ENCODE peak calls at places on chromosomes 1 and 21, in nine cellular contexts. T is Ammon's horn, A is GM23338, O is nephron progenitor cell, E is GM04504, Y is smooth muscle cell of the brain vasculature, V is left ventricle myocardium superior, S is T-helper 17 cell, N is GM12878. W is an unnamed sample.

GRCh38 chr21:36762636-36763035 is 63.7 kb downstream of the SIM2 start:
- DNase-seq in V (no peak), T (no peak), E (no peak), S (no peak), N (no peak), Y (no peak), O (no peak), A (no peak), W (no peak)

GRCh38 chr1:76799700-76800099 is 67.6 kb upstream of the ST6GALNAC5 start:
- DNase-seq in N (no peak), T (no peak), V (no peak), E (no peak), S (no peak), A (no peak), Y (no peak), O (no peak), W (no peak)

GRCh38 chr1:212759683-212760082 is 31.9 kb downstream of the NSL1 start:
- DNase-seq in V (no peak), S (no peak), N (no peak), A (no peak), O (no peak), Y (no peak), E (no peak), T (no peak), W (no peak)

GRCh38 chr1:116207126-116207735 is 96.0 kb downstream of the MAB21L3 start:
- DNase-seq in Y (no peak), T (no peak), N (no peak), O (no peak), E (no peak), A (no peak), S (no peak), V (no peak), W (no peak)

GRCh38 chr1:162110910-162111309 is 41.4 kb downstream of the NOS1AP start:
- DNase-seq in V (no peak), N (no peak), O (no peak), T (no peak), Y (no peak), S (no peak), E (no peak), A (no peak), W (no peak)

GRCh38 chr1:222058249-222058648 is 316.4 kb upstream of the DUSP10 start:
- DNase-seq in Y (no peak), A (no peak), S (no peak), N (no peak), E (no peak), V (no peak), T (no peak), O (no peak), W (no peak)

GRCh38 chr1:227788279-227789041 is 27.0 kb upstream of the PRSS38 start:
- DNase-seq in V (peak; percentile 85), E (no peak), O (peak; percentile 85), Y (no peak), T (no peak), N (no peak), A (peak; percentile 93), S (peak; percentile 55), W (no peak)

GRCh38 chr1:203553501-203553900 is 59.5 kb downstream of the OPTC start:
- DNase-seq in S (no peak), A (no peak), N (no peak), V (no peak), Y (no peak), E (no peak), T (no peak), O (no peak), W (no peak)

GRCh38 chr1:206975313-206975712 is 5.1 kb upstream of the FCAMR start:
- DNase-seq in N (no peak), Y (no peak), O (no peak), V (no peak), E (no peak), S (no peak), A (no peak), T (no peak), W (no peak)

GRCh38 chr1:63968663-63969460 is 195.0 kb downstream of the ROR1 start:
- DNase-seq in V (peak; percentile 71), O (no peak), T (no peak), S (no peak), N (no peak), A (no peak), E (peak; percentile 32), Y (no peak), W (no peak)

GRCh38 chr1:245997471-245998258 is 509.4 kb downstream of the SMYD3 start:
- DNase-seq in Y (no peak), A (no peak), V (peak; percentile 70), E (no peak), O (no peak), N (no peak), T (no peak), S (no peak), W (no peak)

W was measured in esophagus squamous epithelium.